ENCODE peak calls at places on chromosome 16, in five cellular contexts. J is IMR-90, Z is H9, T is H1, W is neuronal stem cell. L is an unnamed sample.

GRCh38 chr16:24977673-24978065 is 37.5 kb downstream of the ARHGAP17 start:
- DNase-seq in J (peak), Z (no peak), T (no peak), W (no peak), L (peak)

GRCh38 chr16:55040366-55041086 is 109.9 kb downstream of the IRX5 start:
- DNase-seq in J (no peak), Z (peak), T (no peak), W (no peak), L (no peak)

GRCh38 chr16:89448656-89449055 is 41.7 kb downstream of the ANKRD11 start:
- DNase-seq in J (no peak), Z (no peak), T (no peak), W (no peak), L (no peak)

GRCh38 chr16:80045944-80046660 is 445.6 kb upstream of the MAF start:
- DNase-seq in J (no peak), Z (no peak), T (no peak), W (peak), L (no peak)

GRCh38 chr16:20441221-20441620 is 10.1 kb upstream of the ACSM2A start:
- DNase-seq in J (no peak), Z (no peak), T (no peak), W (no peak), L (no peak)

GRCh38 chr16:29900102-29900887 is at the start of gene ASPHD1:
- DNase-seq in J (peak), Z (peak), T (peak), W (peak), L (peak)

GRCh38 chr16:48188449-48189102 is 32.8 kb upstream of the ABCC12 start:
- DNase-seq in J (no peak), Z (no peak), T (no peak), W (no peak), L (no peak)

GRCh38 chr16:81831722-81832126 is 52.6 kb downstream of the PLCG2 start:
- DNase-seq in J (no peak), Z (peak), T (no peak), W (no peak), L (no peak)

GRCh38 chr16:8571061-8571596 is 19.2 kb downstream of the TMEM114 start:
- DNase-seq in J (peak), Z (no peak), T (no peak), W (no peak), L (peak)

GRCh38 chr16:17526956-17527355 is 56.2 kb upstream of the XYLT1 start:
- DNase-seq in J (no peak), Z (no peak), T (no peak), W (no peak), L (no peak)

GRCh38 chr16:17527538-17527937 is 56.8 kb upstream of the XYLT1 start:
- DNase-seq in J (no peak), Z (no peak), T (no peak), W (no peak), L (no peak)

GRCh38 chr16:17532338-17532995 is 61.7 kb upstream of the XYLT1 start:
- DNase-seq in J (no peak), Z (no peak), T (no peak), W (no peak), L (no peak)

DNA sequence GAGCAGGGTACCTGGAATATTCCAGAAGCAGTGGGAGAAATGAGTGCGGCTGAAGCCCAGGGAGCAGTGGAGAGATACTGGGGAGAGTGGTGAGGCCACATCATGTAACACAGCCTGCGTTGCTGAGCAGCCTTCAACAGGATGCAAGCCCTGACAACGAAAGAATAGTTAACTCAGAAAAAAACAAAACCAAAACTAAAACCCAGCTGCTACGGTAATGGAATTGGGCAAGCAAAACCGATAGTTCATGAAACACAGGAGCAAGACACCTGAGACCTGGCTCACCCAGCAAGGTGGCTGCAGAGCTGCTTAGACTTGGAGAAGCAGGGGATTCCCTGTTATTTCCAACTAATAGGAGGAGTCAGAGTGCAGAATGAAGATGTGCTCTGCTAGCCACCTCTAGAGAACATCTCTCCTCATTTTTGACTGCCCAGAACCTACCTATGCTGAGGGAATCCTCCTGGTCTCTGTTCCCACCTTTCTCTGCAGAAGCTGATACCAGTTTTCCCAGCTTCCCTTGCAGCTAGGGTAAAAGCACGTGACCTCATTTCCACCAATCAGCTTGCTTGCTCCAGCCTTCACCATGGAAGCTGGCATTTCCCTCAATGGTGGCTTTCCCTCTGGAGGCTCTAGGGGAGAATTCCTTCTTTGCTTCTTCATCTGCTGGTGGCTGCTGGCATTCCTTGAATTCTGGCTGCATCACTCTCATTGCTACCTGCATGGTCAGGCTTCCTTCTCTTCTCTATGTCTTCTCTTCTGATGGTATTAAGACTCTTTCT is 59.4 kb upstream of the XYLT1 start:
- DNase-seq in J (no peak), Z (no peak), T (no peak), W (no peak), L (no peak)
- H4K91ac ChIP-seq in J (no peak), Z (no peak), T (peak), W (no peak), L (no peak)

DNA sequence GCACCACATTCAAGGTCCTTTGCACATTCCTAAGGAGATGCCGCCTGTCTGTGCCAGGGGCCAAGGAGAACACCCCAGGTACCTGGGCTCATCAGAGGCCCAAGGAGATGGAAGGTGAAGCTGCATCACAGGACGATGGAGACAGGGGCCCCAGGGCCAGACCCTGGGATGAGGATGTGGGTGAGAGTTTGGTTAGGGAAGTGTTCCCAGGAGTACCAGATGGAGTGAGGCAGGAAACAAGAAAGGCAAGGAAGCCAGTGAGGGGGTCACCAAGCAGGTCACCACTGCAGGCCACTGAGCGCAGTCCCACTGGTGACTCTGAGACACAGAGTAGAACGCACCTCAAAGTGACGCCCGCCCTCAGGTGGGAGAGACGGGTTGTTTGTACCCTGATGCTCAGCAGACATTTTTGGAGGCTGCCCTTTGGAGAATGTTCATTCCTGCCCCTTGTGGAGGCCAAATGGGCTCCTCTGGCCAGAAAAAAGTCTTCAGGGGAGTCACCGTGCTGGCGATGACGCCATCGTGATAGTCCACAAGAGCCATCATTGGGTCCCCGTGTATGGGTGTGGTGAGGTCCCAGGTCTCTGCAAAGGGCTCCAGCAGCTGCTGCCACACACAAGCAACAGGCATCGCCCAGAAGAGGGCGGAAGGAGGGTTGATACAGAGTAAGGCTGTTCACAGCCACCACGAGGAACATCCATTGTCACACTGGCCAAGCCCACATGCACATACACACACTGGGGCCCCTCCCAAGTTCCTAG is 57.5 kb downstream of the BEAN1 start:
- DNase-seq in J (no peak), Z (peak), T (no peak), W (no peak), L (no peak)
- H2AK5ac ChIP-seq in J (peak), Z (no peak), T (no peak), W (peak), L (peak)

GRCh38 chr16:28182183-28182582 is 29.6 kb downstream of the XPO6 start:
- DNase-seq in J (peak), Z (no peak), T (no peak), W (no peak), L (peak)
- H4K91ac ChIP-seq in J (peak), Z (no peak), T (no peak), W (no peak), L (no peak)

DNA sequence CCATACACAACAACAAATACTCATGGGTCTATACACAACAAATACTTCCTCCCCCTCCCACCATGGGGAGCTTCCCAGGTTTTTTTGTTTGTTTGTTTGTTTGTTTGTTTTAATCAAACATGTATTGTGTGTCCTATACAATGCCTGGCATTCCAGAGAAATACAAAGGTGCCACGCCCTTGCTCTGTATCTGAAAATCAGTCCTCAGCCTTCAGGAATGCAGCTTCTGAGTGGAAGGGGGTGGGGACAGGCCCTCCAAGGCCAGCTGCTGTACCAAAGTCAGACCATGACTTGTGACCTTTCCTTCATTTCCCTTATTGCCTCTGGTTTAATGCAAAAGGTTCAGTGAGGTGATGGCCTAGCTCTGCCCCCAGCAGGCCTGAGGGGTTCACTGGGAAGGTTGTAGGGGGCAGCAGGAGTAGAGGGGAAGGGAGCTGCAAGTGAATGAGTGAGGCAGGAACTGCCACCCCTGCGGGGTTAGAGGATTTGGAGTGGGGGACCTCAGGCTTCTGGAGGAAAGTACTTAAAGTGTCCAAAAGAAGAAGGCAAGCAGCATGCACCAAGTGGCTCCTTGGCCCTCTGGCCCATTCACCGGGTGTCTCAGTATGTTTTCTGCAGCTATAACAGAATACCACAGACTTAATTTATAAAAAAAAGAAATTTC is 105.2 kb downstream of the CLEC16A start:
- DNase-seq in J (no peak), Z (peak), T (peak), W (no peak), L (no peak)
- H2AK5ac ChIP-seq in J (peak), Z (no peak), T (no peak), W (no peak), L (no peak)

GRCh38 chr16:1744338-1744840 is 27.0 kb downstream of the NME3 start:
- DNase-seq in J (no peak), Z (no peak), T (no peak), W (no peak), L (no peak)
- H4K91ac ChIP-seq in J (no peak), Z (no peak), T (no peak), W (no peak), L (no peak)

GRCh38 chr16:50821586-50821985 is 79.7 kb downstream of the CYLD start:
- DNase-seq in J (peak), Z (no peak), T (no peak), W (no peak), L (no peak)
- H2AK5ac ChIP-seq in J (no peak), Z (no peak), T (no peak), W (no peak), L (no peak)

GRCh38 chr16:78770353-78771091 is 671.1 kb downstream of the WWOX start:
- DNase-seq in J (no peak), Z (peak), T (peak), W (peak), L (peak)
- H4K91ac ChIP-seq in J (no peak), Z (no peak), T (peak), W (no peak), L (no peak)

DNA sequence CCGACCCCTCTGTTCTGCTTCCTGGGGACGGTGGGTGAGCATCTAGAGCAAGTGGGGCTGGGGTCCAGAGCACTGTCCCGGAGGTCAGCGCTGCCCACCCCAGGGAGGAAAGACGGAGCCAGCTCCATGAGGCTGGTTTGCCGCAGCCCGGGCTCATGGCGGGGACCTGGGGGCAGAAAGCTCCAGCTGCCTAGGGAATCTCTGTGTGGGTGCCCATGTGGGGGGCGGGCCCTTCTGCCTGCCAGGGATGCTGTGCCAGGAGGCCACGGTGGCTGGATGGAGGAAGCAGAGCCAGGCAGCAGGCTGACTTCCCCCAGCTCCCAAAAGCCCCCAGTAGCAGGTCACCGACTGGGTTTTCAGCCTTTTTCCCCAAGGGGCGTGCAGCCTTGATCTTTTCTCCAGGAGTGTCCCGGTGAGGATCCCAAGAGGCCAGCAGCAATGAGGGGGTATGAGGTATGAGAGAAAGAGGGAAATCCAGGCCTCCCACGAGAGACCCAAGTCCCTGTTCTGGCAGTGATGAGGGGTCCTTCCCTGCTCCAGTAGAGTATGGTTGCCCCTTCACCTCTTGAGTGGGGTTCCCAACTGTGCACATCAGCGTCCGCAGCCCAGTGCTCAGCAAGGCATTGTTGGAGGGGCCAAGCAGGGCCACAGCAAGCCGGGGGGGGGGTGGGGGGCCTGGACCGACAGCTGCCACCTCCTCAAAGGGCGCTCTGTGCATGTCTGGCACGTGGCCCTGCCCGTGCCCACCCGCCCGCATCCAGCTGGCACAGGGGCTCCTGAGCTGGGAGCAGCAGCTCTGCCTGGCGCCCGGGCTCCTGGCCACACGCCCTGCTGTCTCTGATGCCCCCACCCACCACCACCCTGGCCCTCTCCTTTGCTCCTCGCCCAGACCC is 15.6 kb upstream of the BCAR1 start:
- DNase-seq in J (no peak), Z (no peak), T (no peak), W (no peak), L (no peak)
- H2AK5ac ChIP-seq in J (peak), Z (no peak), T (peak), W (peak), L (peak)

GRCh38 chr16:46785076-46785845 is 37.1 kb upstream of the MYLK3 start:
- DNase-seq in J (no peak), Z (no peak), T (no peak), W (no peak), L (peak)
- H4K91ac ChIP-seq in J (no peak), Z (no peak), T (no peak), W (no peak), L (no peak)